ENCODE peak calls at places on chromosomes 3 and 15, in four cellular contexts. C is uterus, R is ovary, Z is Peyer's patch. Q is an unnamed sample.

GRCh38 chr3:94101860-94102259 is 39.0 kb downstream of the NSUN3 start:
- DNase-seq in C (no peak), R (no peak), Z (no peak), Q (no peak)

GRCh38 chr3:16124636-16125035 is 49.8 kb upstream of the GALNT15 start:
- DNase-seq in C (no peak), R (no peak), Z (no peak), Q (no peak)

GRCh38 chr3:169118666-169119370 is 544.7 kb downstream of the MECOM start:
- DNase-seq in C (no peak), R (no peak), Z (no peak), Q (no peak)

GRCh38 chr3:61685755-61686154 is 124.4 kb downstream of the PTPRG start:
- DNase-seq in C (no peak), R (no peak), Z (no peak), Q (no peak)

GRCh38 chr3:177478170-177478859 is 281.0 kb upstream of the TBL1XR1 start:
- DNase-seq in C (peak), R (no peak), Z (no peak), Q (no peak)

GRCh38 chr3:121645054-121645453 is 15.6 kb downstream of the HCLS1 start:
- DNase-seq in C (no peak), R (no peak), Z (no peak), Q (peak)

GRCh38 chr3:12752803-12753202 is 6.3 kb downstream of the TMEM40 start:
- DNase-seq in C (no peak), R (no peak), Z (no peak), Q (no peak)

GRCh38 chr15:98800437-98801233 is 152.3 kb downstream of the IGF1R start:
- DNase-seq in C (peak), R (no peak), Z (peak), Q (no peak)

GRCh38 chr3:67109651-67110204 is 111.6 kb downstream of the KBTBD8 start:
- DNase-seq in C (no peak), R (no peak), Z (no peak), Q (no peak)

DNA sequence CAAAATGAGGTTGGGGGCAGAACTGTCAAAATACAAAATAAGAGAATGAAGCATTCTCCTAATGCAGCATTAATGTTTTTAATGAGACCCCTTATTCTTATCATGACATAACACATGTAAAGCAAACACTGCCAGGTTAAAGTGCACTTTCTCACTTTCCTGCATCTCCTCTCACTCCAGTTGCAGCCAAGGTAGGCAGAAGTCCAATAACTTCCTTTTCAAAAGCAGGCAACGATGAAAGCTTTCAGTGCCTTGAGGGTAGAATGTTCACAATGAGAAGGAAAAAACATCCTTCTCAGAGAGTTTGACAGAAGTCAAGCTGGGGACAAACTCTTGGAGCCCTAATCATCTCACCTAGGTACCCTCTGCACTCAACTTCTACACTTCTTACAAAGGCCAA is 59.5 kb downstream of the FAIM start:
- DNase-seq in C (no peak), R (no peak), Z (no peak), Q (no peak)
- H3K27ac ChIP-seq in C (no peak), R (no peak), Z (no peak), Q (no peak)

GRCh38 chr3:127741690-127742089 is 68.9 kb downstream of the ABTB1 start:
- DNase-seq in C (no peak), R (no peak), Z (no peak), Q (no peak)
- TF ChIP-seq POLR2A in C (no peak), R (no peak), Z (no peak), Q (no peak)

DNA sequence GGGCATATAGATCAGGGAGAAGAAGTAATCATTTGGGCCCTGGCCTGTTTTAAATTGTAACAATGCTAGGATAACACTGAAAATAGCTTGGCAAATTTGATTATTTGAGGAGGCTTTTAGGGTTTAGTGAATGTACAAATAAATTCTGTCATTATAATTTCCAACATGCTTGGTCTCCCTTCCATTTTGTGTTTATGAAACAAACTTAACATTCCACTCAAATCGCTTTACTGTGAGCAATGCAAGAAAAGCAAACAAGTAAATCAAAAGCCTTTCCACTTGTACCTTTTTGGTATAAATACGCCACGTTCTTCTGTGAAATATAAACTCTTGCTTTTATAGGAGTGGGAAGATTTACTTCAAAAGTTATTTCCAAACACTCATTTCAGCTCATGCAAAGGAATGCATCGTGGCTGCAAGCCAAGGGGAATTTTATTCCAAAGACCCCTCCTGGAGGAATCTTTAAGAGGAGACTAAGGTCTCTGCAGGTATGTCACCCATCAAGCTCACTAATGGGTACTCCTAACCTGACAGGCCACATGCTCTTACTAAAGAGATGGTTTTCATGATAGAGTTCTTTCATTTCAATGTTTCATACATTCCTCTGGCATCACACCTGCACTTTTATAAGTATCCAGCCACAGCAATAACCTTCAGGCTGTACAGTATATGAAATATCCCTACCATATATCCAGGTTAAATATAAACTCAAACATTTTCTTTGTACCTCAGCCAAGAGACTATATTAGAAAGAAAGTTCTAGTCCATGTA is 115.2 kb downstream of the P3H2 start:
- DNase-seq in C (no peak), R (no peak), Z (no peak), Q (no peak)
- H3K27ac ChIP-seq in C (no peak), R (no peak), Z (no peak), Q (no peak)

GRCh38 chr3:111732248-111732879 is 126.7 kb upstream of the PHLDB2 start:
- DNase-seq in C (no peak), R (no peak), Z (no peak), Q (peak)
- TF ChIP-seq POLR2A in C (no peak), R (no peak), Z (no peak), Q (no peak)

GRCh38 chr3:131421957-131422498 is 40.5 kb downstream of the NUDT16 start:
- DNase-seq in C (no peak), R (no peak), Z (no peak), Q (no peak)

DNA sequence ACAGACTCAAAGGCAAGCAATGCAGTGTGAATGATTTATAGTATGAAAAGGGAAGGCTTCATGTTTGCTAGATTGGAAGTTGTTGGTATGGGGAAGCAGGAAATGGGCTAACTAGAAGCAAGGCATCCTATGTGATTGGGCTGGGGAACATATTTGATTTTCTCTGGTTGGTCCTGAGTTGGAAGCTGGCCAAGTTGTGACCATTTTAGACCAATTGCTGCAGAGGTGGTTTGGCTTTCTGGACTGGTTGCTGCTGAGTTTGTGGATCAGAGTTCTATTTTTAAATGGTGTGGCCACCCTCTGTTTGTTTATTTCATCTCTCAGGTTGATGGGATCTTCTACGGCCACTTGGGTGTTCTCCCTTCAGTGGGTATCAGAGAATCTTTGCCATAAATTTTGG is 39.7 kb downstream of the NUDT16 start:
- DNase-seq in C (no peak), R (no peak), Z (no peak), Q (no peak)
- H3K27ac ChIP-seq in C (no peak), R (no peak), Z (no peak), Q (no peak)

DNA sequence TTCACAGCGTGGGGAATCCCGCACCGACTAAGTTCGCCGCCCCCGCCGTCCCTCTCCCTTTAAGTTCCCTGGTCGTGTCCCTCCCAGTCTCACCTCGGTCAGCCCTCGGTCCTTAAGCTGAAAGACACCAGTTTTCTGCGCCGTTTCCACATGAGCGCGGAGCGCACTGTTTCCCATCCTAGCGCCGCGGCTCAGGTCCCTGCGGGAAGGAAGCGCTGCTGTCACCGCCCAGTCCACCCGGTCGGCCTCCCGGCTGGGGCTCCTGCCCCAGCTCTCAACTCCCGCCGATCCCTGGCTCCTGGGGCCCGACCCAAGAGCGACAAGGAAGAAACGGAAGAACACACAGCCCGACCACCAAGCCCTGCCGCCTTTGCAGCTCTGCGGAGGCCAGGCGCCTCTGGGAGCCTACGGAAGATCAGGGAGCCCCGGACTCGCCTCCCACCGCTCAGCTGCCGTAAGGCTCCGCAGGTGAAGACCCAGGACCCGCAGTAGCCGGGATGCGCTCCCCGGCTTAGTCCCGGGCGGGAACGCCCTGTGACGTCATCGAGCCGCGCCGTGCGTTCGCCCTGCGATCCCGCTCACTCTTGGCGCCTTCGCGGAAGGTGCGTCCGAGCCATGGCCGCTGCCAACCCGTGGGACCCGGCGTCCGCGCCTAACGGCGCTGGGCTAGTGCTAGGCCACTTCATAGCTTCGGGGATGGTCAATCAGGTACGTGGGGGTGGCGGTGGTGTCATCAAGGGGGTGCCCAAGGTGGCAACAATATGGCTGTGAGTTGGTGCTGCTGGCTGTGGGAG is at the start of the genes HAUS2 and LRRC57:
- DNase-seq in C (peak), R (peak), Z (peak), Q (peak)
- TF ChIP-seq POLR2A in C (peak), R (peak), Z (peak), Q (peak)

DNA sequence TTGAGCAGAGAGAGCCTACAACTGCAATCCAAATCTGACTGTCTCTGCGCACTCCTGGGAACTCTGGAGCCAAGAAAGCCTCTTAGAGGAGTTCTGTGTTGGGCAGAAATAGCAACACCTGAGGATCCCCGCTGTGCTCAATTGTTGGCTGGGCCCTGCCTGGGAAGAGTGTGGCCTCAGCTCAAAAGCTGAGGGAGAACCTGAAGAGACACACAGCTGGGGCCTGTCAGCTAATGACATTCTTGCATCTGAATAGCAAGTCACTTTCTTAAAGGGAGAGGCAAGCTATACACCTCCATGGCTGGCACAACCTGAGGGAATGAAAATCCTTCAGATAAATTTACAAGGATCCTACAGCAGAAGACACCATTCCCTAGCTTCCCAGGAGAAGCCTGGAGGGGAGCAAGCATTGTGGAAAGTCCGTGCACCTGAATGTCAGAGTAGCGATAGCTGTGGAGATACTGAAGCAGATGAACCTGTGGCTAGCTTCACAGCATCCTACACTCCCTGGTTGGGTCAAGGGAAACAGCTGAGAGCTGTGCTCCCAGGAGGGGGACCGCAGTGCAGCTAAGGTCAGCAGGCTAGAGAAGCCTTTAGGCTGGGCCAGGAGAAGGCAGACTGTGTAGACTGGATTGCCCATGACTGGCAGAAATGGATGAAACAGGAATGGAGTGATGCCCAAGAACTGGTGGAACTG is 159.9 kb upstream of the PFN2 start:
- DNase-seq in C (no peak), R (no peak), Z (no peak), Q (peak)
- H3K27ac ChIP-seq in C (no peak), R (no peak), Z (no peak), Q (no peak)

DNA sequence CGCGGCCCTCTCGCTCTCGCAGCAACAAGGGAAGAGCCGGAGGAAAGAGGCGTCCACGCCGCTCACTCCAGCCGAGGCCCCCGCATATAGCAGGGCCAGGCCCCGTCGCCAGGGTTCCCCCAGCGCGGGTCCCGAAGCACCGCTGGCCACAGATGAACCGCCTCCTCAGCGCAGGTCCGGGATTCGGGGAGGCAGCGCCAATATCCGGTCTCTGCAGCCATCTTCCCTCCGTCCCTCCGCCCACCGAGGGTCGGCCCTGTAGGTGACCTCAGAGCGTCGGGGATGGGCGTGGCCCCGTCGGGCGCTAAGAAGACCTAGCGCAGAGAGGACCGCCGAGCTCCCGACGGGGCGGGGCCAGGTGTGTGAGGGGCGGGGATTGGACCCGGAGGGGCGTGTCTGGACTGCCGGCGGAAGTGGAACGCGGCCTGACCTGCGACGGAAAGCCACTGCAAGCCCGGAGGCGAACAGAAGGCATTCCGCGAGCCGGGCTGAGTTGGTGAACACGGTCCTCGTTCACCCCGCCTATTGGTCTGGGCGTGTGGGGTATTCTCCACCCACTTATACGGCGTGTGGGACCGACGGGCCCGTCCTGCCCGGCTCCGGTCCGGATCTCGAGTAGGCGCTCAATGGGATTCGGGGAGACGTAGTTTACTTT is 26.8 kb upstream of the MTHFS start:
- DNase-seq in C (peak), R (peak), Z (peak), Q (peak)
- TF ChIP-seq POLR2A in C (peak), R (peak), Z (peak), Q (peak)

Q was measured in esophagus muscularis mucosa.